ENCODE peak calls at places on chromosomes 2 and 18, in four cellular contexts. X is Peyer's patch, Q is breast epithelium, O is left ventricle myocardium inferior. E is an unnamed sample.

GRCh38 chr2:223618172-223619035 is 16.2 kb upstream of the SCG2 start:
- DNase-seq in X (no peak), Q (no peak), O (no peak), E (no peak)

GRCh38 chr18:21203842-21204241 is 38.2 kb upstream of the GREB1L start:
- DNase-seq in X (no peak), Q (no peak), O (no peak), E (no peak)

GRCh38 chr2:12059616-12060441 is 313.4 kb downstream of the LPIN1 start:
- DNase-seq in X (no peak), Q (no peak), O (no peak), E (no peak)

GRCh38 chr2:171158790-171159325 is 1.8 kb downstream of the TLK1 start:
- DNase-seq in X (no peak), Q (no peak), O (no peak), E (no peak)

GRCh38 chr2:224650815-224651439 is 65.2 kb downstream of the CCDC195 start:
- DNase-seq in X (no peak), Q (no peak), O (no peak), E (no peak)

GRCh38 chr18:22277758-22278157 is 108.4 kb downstream of the GATA6 start:
- DNase-seq in X (no peak), Q (no peak), O (peak; percentile 84), E (no peak)

GRCh38 chr2:46970334-46971288 is 55.0 kb upstream of the MCFD2 start:
- DNase-seq in X (no peak), Q (no peak), O (peak; percentile 27), E (peak; percentile 76)

GRCh38 chr2:61178603-61179545 is 16.9 kb downstream of the C2orf74 start:
- DNase-seq in X (no peak), Q (no peak), O (no peak), E (peak; percentile 56)

GRCh38 chr2:216450346-216450745 is 38.1 kb downstream of the SMARCAL1 start:
- DNase-seq in X (no peak), Q (no peak), O (no peak), E (no peak)

GRCh38 chr2:216448829-216449228 is 36.5 kb downstream of the SMARCAL1 start:
- DNase-seq in X (no peak), Q (no peak), O (no peak), E (no peak)

GRCh38 chr2:216447293-216447692 is 35.0 kb downstream of the SMARCAL1 start:
- DNase-seq in X (no peak), Q (no peak), O (peak; percentile 44), E (no peak)

GRCh38 chr2:216453955-216454614 is 41.8 kb downstream of the SMARCAL1 start:
- DNase-seq in X (no peak), Q (no peak), O (no peak), E (no peak)

GRCh38 chr2:216450784-216451183 is 38.5 kb downstream of the SMARCAL1 start:
- DNase-seq in X (no peak), Q (no peak), O (peak; percentile 22), E (no peak)
- H3K36me3 ChIP-seq in X (peaks cover 86% of the 10 kb centered on the region), Q (peaks cover 17% of the 10 kb centered on the region), O (peaks cover 92% of the 10 kb centered on the region), E (peaks cover 97% of the 10 kb centered on the region)

GRCh38 chr2:2563309-2563860 is 232.3 kb upstream of the MYT1L start:
- DNase-seq in X (no peak), Q (no peak), O (no peak), E (no peak)

GRCh38 chr2:2560374-2561015 is 229.4 kb upstream of the MYT1L start:
- DNase-seq in X (no peak), Q (no peak), O (no peak), E (no peak)

GRCh38 chr2:2561346-2562095 is 230.4 kb upstream of the MYT1L start:
- DNase-seq in X (no peak), Q (no peak), O (no peak), E (no peak)

GRCh38 chr2:2564300-2565085 is 233.4 kb upstream of the MYT1L start:
- DNase-seq in X (no peak), Q (no peak), O (no peak), E (no peak)

DNA sequence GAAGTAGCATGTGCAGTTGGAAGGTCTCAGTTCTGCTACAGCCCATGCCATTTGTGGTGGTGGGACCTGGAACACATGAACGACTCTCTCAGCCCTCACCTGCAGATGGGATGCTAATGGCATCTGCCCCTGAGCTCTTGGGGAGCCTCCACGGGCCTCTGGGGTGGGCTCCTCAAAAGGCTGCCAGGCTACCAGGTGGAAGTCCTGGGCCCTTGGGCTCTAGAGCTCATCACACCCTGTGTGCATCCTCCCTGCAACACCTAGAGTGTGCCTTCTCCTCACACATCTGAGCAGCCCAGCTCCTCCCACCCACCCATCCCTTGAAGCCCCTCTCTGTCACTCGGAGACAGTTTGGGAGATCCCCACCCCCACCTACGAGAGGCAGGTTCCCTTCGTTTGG is 231.8 kb upstream of the MYT1L start:
- DNase-seq in X (no peak), Q (no peak), O (no peak), E (no peak)
- H3K9me3 ChIP-seq in X (no peaks in the 10 kb centered on the region), Q (no peaks in the 10 kb centered on the region), O (no peaks in the 10 kb centered on the region), E (no peaks in the 10 kb centered on the region)

DNA sequence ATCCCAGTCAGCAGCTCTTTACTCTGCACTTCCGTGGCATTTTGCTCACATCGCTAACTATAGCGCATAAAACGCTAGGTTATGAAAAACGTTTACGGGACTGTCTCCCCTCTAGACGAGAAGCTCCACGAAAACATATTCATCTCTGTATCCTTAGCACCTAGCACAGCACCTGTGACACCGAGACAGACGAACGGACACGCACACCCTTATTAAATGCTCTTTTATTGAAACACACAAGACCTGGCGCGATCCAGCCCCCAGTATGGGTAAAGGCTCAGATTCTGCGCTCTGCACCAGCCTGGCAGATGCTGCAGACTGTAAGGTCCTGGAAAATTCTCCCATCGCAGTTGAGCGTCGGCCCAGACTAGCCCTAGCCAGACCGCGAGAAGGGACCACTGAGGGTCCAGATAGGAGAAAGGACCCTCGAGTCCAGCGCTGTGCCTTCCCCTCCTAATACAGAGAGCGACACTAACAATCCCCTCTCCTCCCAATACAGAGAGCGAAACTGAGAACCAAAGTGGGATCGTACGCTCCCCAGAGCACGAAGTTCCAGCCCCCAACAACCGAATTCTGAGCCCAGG is 638 bp downstream of the NBAS start:
- DNase-seq in X (no peak), Q (no peak), O (no peak), E (no peak)
- H3K27me3 ChIP-seq in X (no peaks in the 10 kb centered on the region), Q (no peaks in the 10 kb centered on the region), O (no peaks in the 10 kb centered on the region), E (no peaks in the 10 kb centered on the region)

GRCh38 chr2:172751564-172751963 is 15.9 kb downstream of the RAPGEF4 start:
- DNase-seq in X (no peak), Q (no peak), O (no peak), E (no peak)
- H3K36me3 ChIP-seq in X (no peaks in the 10 kb centered on the region), Q (no peaks in the 10 kb centered on the region), O (no peaks in the 10 kb centered on the region), E (no peaks in the 10 kb centered on the region)

DNA sequence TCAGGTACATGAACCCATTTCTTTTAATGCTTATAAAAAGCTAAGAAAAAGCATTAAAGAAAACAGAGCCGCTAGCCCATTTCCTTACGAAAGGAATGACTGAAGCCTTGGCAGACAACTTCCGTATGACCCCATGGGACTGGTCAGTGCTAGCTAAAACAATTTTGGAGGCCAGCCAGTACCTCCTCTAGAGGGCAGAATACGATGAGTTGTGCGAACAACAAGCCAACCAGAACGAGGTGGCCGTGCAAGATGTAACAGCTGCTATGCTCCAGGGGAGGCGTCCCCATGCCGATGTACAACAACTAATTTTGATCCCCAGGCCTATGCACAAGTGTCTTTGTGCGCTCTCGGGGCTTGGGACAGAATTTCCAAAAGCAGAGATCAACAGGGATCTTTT is 16.7 kb downstream of the MAP3K2 start:
- DNase-seq in X (no peak), Q (no peak), O (peak; percentile 52), E (no peak)
- H3K9me3 ChIP-seq in X (peaks cover 4% of the 10 kb centered on the region), Q (peaks cover 6% of the 10 kb centered on the region), O (peaks cover 32% of the 10 kb centered on the region), E (peaks cover 17% of the 10 kb centered on the region)

GRCh38 chr2:232482301-232483238 is 5.1 kb downstream of the ECEL1 start:
- DNase-seq in X (no peak), Q (peak; percentile 51), O (peak; percentile 9), E (peak; percentile 41)
- H3K27me3 ChIP-seq in X (no peaks in the 10 kb centered on the region), Q (peaks cover 61% of the 10 kb centered on the region), O (peaks cover 96% of the 10 kb centered on the region), E (peaks cover 56% of the 10 kb centered on the region)

E was measured in lower lobe of right lung.